ENCODE peak calls at places on chromosomes 5 and 9, in four cellular contexts. X, E, K and S are unnamed samples. For H3K4me1, the result is how much of the 10 kb centered on the place peaks cover.

GRCh38 chr5:59893061-59893435 is 478 bp downstream of the PDE4D start:
- DNase-seq in K (no peak), E (no peak), X (no peak), S (no peak)

GRCh38 chr9:755454-756381 is 85.8 kb upstream of the DMRT1 start:
- DNase-seq in K (no peak), E (no peak), X (peak), S (no peak)

GRCh38 chr5:171418316-171418981 is 998 bp upstream of the FGF18 start:
- DNase-seq in X (peak), K (peak), E (peak), S (peak)

GRCh38 chr5:68641211-68641610 is 425.7 kb downstream of the PIK3R1 start:
- DNase-seq in K (no peak), E (no peak), X (no peak), S (no peak)

GRCh38 chr5:161513952-161514351 is 32.6 kb downstream of the GABRB2 start:
- DNase-seq in E (no peak), K (no peak), X (no peak), S (no peak)

GRCh38 chr5:132473019-132473531 is 17.5 kb downstream of the IRF1 start:
- DNase-seq in E (no peak), K (peak), X (no peak), S (no peak)

GRCh38 chr9:127525426-127526188 is 74.3 kb downstream of the LRSAM1 start:
- DNase-seq in E (no peak), X (peak), K (no peak), S (no peak)

GRCh38 chr9:3246231-3246630 is 279.6 kb downstream of the RFX3 start:
- DNase-seq in X (no peak), K (no peak), E (no peak), S (no peak)

GRCh38 chr9:95115104-95115503 is 202.4 kb downstream of the FANCC start:
- DNase-seq in X (no peak), E (no peak), K (no peak), S (no peak)

GRCh38 chr5:14197056-14197455 is 53.9 kb downstream of the TRIO start:
- DNase-seq in X (no peak), E (no peak), K (no peak), S (no peak)

GRCh38 chr9:9924369-9924768 is 688.4 kb downstream of the PTPRD start:
- DNase-seq in K (no peak), E (no peak), X (no peak), S (no peak)

GRCh38 chr5:145548097-145548496 is 287.0 kb downstream of the PRELID2 start:
- DNase-seq in K (no peak), E (no peak), X (no peak), S (no peak)

GRCh38 chr9:130039504-130040147 is 3.4 kb downstream of the FNBP1 start:
- DNase-seq in E (no peak), X (peak), K (no peak), S (no peak)

GRCh38 chr9:115966660-115967059 is 186.9 kb upstream of the PAPPA start:
- DNase-seq in E (no peak), K (no peak), X (no peak), S (no peak)

GRCh38 chr9:106716820-106717219 is 146.1 kb upstream of the ZNF462 start:
- DNase-seq in X (no peak), K (no peak), E (no peak), S (no peak)

GRCh38 chr9:89440548-89440947 is 57.4 kb downstream of the SEMA4D start:
- DNase-seq in X (no peak), E (no peak), K (peak), S (peak)

GRCh38 chr9:132114102-132114707 is 34.5 kb upstream of the MED27 start:
- DNase-seq in E (peak), K (peak), X (peak), S (no peak)

GRCh38 chr5:143921525-143922311 is 109.8 kb downstream of the HMHB1 start:
- DNase-seq in E (no peak), X (peak), K (no peak), S (no peak)

GRCh38 chr5:147763791-147764525 is 18.6 kb downstream of the JAKMIP2 start:
- DNase-seq in X (no peak), E (no peak), K (no peak), S (no peak)

GRCh38 chr5:164002653-164003052 is 497.2 kb downstream of the MAT2B start:
- DNase-seq in K (no peak), E (no peak), X (no peak), S (no peak)

GRCh38 chr9:87201316-87201715 is 254.0 kb upstream of the GAS1 start:
- DNase-seq in E (no peak), K (no peak), X (no peak), S (no peak)

GRCh38 chr5:91341159-91341558 is 42.0 kb downstream of the ARRDC3 start:
- DNase-seq in X (no peak), K (no peak), E (no peak), S (no peak)

GRCh38 chr9:109315889-109316640 is 4.8 kb downstream of the EPB41L4B start:
- DNase-seq in X (peak), E (peak), K (peak), S (peak)
- TF ChIP-seq POLR2A in X (no peak), E (no peak), K (peak), S (peak)

DNA sequence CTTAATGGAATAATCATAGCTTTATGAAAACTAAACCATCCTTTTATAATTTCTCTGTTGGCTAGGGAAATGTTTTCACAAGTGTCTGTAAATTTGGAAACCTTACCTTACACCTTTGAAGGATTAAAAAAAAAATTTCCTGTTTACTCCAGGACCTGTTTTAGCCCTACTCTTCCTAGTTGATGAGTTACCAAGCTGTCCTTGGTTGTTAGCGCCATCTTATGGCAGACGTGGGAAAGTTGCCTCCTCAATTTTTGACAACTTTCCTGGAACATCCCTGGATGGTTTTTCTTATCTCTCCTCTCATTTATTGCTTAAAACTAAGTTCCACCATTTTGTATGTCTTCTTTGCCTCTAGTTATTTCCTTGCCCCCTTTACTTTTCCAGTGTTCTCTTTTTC is 25.7 kb downstream of the ZSWIM6 start:
- DNase-seq in K (no peak), X (peak), E (no peak), S (no peak)
- TF ChIP-seq CTCF in K (peak), X (no peak), E (peak), S (no peak)

GRCh38 chr9:4986291-4986690 is 1.2 kb downstream of the JAK2 start:
- DNase-seq in E (no peak), X (no peak), K (no peak), S (no peak)
- H3K4me1 ChIP-seq in E (under half), X (under half), K (under half), S (under half)

DNA sequence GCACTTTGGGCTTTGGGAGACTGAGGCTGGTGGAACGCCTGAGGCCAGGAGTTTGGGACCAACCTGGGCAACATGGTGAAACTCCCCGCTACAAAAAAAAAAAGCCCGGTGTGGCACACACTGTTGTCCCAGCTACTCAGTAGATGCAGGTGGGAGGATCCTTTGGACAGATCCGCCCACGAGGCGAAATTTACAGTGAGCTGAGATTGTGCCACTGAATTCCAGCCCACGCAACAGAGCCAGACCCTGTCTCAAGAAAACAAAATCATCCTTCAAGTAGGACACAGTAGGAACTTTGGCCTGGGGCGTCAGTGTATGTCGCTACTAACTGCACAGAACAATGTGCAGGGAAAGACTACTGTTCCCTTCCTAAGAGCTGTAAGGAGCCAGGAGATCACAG is 4.8 kb downstream of the RPS14 start:
- DNase-seq in K (no peak), X (no peak), E (no peak), S (no peak)
- TF ChIP-seq POLR2A in K (no peak), X (no peak), E (no peak), S (no peak)

GRCh38 chr5:138029944-138030343 is 2.9 kb downstream of the FAM13B start:
- DNase-seq in E (no peak), K (no peak), X (no peak), S (no peak)

GRCh38 chr5:138033275-138033808 is 463 bp upstream of the FAM13B start:
- DNase-seq in K (no peak), X (no peak), E (no peak), S (no peak)

GRCh38 chr5:138033916-138034315 is 1.0 kb upstream of the FAM13B start:
- DNase-seq in K (no peak), E (no peak), X (no peak), S (no peak)

GRCh38 chr5:138032028-138032571 is 779 bp downstream of the FAM13B start:
- DNase-seq in K (peak), X (no peak), E (peak), S (peak)

GRCh38 chr5:138032572-138033274 is at the start of gene FAM13B:
- DNase-seq in X (peak), E (peak), K (peak), S (peak)
- TF ChIP-seq CTCF in X (no peak), E (no peak), K (peak), S (no peak)

DNA sequence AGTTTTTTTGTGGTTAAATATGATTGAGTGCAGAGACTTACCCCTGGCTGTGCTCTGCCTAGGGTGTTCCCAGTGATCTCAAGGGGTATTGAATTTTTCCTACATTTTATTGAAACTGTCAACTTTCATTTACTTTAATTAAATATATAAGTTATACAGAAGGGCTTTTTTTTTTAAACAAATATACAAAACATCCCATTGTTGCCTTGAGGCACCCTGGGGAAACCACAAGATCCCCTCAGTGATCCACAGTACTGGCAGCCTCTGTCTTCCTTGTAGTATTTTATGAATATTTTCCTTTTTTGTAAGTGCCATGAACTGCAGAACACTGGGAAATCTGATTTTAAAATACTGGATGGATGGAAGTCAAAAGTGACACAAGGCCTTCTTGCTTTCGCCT is 123.7 kb downstream of the TLE1 start:
- DNase-seq in K (no peak), X (no peak), E (no peak), S (no peak)
- H3K4me1 ChIP-seq in K (under half), X (under half), E (under half), S (under half)

GRCh38 chr9:112065781-112066606 is 109.1 kb downstream of the SUSD1 start:
- DNase-seq in X (peak), K (peak), E (no peak), S (peak)
- TF ChIP-seq POLR2A in X (no peak), K (peak), E (no peak), S (no peak)

GRCh38 chr5:36073595-36074216 is 7.0 kb upstream of the UGT3A2 start:
- DNase-seq in K (no peak), E (no peak), X (peak), S (no peak)
- TF ChIP-seq CTCF in K (no peak), E (no peak), X (no peak), S (no peak)

GRCh38 chr5:1006656-1007071 is 1.9 kb upstream of the NKD2 start:
- DNase-seq in E (peak), X (no peak), K (peak), S (no peak)
- H3K4me1 ChIP-seq in E (under half), X (under half), K (under half), S (under half)